ENCODE peak calls at places on chromosomes 3 and 15, in seven cellular contexts. M is cardiac muscle cell; B is tibial nerve; E is body of pancreas; H is IMR-90; D is CD8-positive, alpha-beta T cell; X is psoas muscle. Z is an unnamed sample.
A peak's percentile ranks its signal among the peaks of the same experiment; 100 is the strongest.

GRCh38 chr3:141243295-141243707 is 11.7 kb downstream of the PXYLP1 start:
- DNase-seq in M (no peak), H (peak; percentile 36), B (no peak), E (no peak), X (no peak), D (peak; percentile 53), Z (no peak)

GRCh38 chr15:69980311-69981059 is 117.2 kb downstream of the TLE3 start:
- DNase-seq in M (no peak), E (no peak), B (no peak), D (no peak), H (no peak), X (no peak), Z (no peak)

GRCh38 chr3:122077293-122078234 is 22.4 kb downstream of the CD86 start:
- DNase-seq in H (no peak), D (no peak), X (no peak), M (no peak), B (no peak), E (no peak), Z (no peak)

GRCh38 chr3:164416491-164417222 is 661.6 kb downstream of the SI start:
- DNase-seq in D (no peak), H (no peak), B (no peak), E (no peak), X (no peak), M (no peak), Z (no peak)

GRCh38 chr3:52313774-52314188 is 2.3 kb upstream of the DNAH1 start:
- DNase-seq in D (no peak), X (no peak), H (peak; percentile 47), E (no peak), B (no peak), M (no peak), Z (no peak)

GRCh38 chr3:56938545-56938944 is 121.9 kb upstream of the SPATA12 start:
- DNase-seq in X (no peak), E (no peak), D (no peak), M (no peak), H (no peak), B (no peak), Z (no peak)

GRCh38 chr15:40379853-40380252 is 2.7 kb upstream of the KNSTRN start:
- DNase-seq in D (no peak), B (peak; percentile 35), E (peak; percentile 45), M (no peak), H (peak; percentile 99), X (peak; percentile 81), Z (peak; percentile 92)

GRCh38 chr3:5120446-5120845 is 1.6 kb upstream of the ARL8B start:
- DNase-seq in D (no peak), M (no peak), E (no peak), B (no peak), H (no peak), X (no peak), Z (no peak)

GRCh38 chr3:62332771-62333381 is 40.5 kb downstream of the FEZF2 start:
- DNase-seq in D (no peak), H (peak; percentile 23), M (peak; percentile 47), E (no peak), X (no peak), B (no peak), Z (peak; percentile 8)

GRCh38 chr3:186261638-186262037 is 100.4 kb downstream of the DGKG start:
- DNase-seq in H (no peak), B (no peak), X (no peak), E (no peak), D (no peak), M (peak; percentile 55), Z (no peak)

DNA sequence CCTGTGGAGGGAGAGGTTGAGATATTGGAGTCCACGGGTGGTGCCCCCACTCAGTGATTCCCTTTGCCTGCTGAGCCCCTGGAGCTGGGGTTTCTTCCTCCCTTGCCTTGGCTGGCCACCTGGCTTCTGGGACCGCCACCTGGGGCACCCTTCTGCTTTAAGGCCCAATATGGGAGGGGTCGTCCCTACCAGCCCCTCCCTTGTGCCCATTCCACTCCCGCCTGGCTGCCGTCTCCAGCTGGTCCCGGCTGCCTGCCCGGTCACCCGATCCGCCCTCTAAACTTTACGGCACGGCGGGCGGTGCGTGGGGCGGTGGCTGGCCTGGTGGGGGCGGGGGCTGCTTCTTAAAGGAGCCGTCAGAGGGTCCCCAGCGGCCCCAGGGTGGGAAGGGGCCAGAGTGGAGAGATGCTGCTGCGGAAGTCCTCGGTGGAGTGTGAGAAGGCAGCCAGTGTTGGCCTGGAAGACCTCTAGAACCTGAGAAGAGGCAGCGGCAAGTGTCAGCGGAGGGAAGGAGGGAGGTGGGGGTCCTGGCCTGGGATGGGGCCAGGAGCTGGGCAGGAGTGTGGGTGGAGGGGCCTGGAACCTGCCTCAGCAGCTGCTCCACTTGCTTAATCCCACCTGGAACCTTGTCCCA is 1.6 kb upstream of the SEMA3B start:
- DNase-seq in B (peak; percentile 53), D (no peak), M (peak; percentile 62), H (no peak), X (peak; percentile 85), E (peak; percentile 84), Z (no peak)
- H3K4me1 ChIP-seq in B (peaks cover 100% of the 10 kb centered on the region), D (no peaks in the 10 kb centered on the region), M (peaks cover 37% of the 10 kb centered on the region), H (peaks cover 65% of the 10 kb centered on the region), X (peaks cover 48% of the 10 kb centered on the region), E (peaks cover 85% of the 10 kb centered on the region), Z (peaks cover 14% of the 10 kb centered on the region)

GRCh38 chr3:44289882-44290462 is 48.3 kb downstream of the TOPAZ1 start:
- DNase-seq in X (no peak), M (no peak), D (no peak), E (no peak), B (no peak), H (no peak), Z (peak; percentile 13)

GRCh38 chr3:44297255-44297654 is 41.3 kb upstream of the TCAIM start:
- DNase-seq in D (no peak), H (no peak), E (no peak), X (no peak), B (no peak), M (no peak), Z (no peak)

DNA sequence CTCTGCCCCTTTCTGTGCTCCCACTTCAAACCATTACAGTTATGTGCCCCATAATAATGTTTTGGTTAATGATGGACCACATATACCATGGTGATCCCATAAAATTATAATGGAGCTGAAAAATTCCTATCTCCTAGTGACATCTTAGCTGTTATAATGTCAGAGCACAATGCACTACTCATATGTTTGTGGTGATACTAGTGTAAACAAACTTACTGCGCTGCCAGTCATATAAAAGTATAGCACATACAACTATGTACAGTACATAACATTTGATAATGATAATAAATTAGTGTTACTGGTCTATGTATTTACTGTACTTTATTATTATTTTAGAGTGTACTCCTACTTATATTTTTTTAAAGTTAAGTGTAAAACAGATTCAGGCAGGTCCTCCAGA is 45.6 kb upstream of the TCAIM start:
- DNase-seq in D (no peak), B (no peak), E (no peak), M (no peak), H (no peak), X (no peak), Z (no peak)
- H3K27ac ChIP-seq in D (no peak overlapping the region), B (no peak overlapping the region), E (no peak overlapping the region), M (no peak overlapping the region), H (no peak overlapping the region), X (no peak overlapping the region), Z (no peak overlapping the region)

DNA sequence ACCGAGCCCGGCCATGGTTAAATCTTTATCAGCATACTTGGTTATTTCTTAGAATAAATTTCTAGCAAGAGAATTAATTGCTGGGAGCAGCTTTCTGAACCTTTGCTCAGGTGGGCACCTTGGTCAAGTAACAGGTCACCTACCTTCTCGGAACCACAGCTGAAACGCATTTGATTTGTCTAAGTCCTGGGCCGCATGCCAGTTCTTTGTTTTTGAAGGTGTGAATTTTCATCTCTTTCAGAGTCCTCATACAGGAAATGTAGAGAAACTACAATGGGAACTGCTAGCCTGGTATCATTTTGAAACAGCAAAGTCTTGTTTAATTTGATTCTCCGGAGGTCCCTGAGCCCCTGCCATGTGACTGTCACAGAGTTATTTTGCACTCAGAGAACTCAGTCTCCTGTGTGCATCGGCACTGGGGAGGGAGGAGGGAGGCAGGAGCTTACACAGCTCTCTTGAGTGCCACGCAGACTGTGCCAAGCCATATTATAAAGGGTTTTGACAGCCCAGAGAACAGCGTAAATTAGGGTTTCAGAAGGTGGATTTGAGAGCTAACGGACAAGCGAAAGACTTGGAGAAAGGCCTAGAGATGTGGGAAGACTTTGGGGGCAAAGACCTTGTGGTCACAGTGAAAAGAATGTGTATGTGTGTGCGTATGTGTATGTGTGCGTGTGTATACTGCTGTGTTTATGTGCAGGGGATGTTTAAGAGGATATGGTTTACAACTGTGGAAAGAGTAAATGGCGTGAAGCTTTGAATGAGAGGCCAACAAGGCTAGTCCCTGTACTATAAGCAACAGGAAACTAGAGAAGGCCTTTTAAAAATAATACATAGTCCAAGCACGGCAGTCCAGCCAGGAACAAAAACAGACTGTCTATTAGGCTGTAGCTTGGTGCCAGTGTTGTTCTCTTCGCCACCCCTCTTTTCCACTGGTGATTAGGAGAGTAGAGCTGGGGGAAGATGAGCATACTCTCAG is 61.8 kb upstream of the ATP13A3 start:
- DNase-seq in B (no peak), X (no peak), E (no peak), M (no peak), H (peak; percentile 89), D (no peak), Z (no peak)
- TF ChIP-seq CTCF in B (no peak), X (no peak), E (no peak), M (no peak), H (no peak), D (no peak), Z (no peak)

GRCh38 chr3:55639143-55639542 is 152.0 kb upstream of the WNT5A start:
- DNase-seq in M (no peak), D (no peak), B (no peak), E (no peak), H (no peak), X (no peak), Z (no peak)
- H3K4me1 ChIP-seq in M (no peaks in the 10 kb centered on the region), D (no peaks in the 10 kb centered on the region), B (no peaks in the 10 kb centered on the region), E (no peaks in the 10 kb centered on the region), H (peaks cover 2% of the 10 kb centered on the region), X (no peaks in the 10 kb centered on the region), Z (peaks cover 22% of the 10 kb centered on the region)

GRCh38 chr3:38226273-38226672 is 39.3 kb upstream of the SLC22A13 start:
- DNase-seq in B (no peak), D (no peak), M (no peak), H (peak; percentile 47), X (no peak), E (no peak), Z (peak; percentile 53)
- H3K27ac ChIP-seq in B (no peak overlapping the region), D (no peak overlapping the region), M (no peak overlapping the region), H (no peak overlapping the region), X (no peak overlapping the region), E (no peak overlapping the region), Z (no peak overlapping the region)

GRCh38 chr15:94154255-94154654 is 77.1 kb upstream of the MCTP2 start:
- DNase-seq in E (no peak), D (no peak), M (no peak), H (no peak), X (no peak), B (no peak), Z (no peak)
- TF ChIP-seq CTCF in E (no peak), D (no peak), M (no peak), H (no peak), X (no peak), B (no peak), Z (no peak)